ENCODE peak calls at places on chromosome 11, in four cellular contexts. One of them, this sample, is unnamed.

GRCh38 chr11:20311444-20311843 is 52.1 kb upstream of the HTATIP2 start:
- DNase-seq in tibial artery: no peak
- DNase-seq in testis: no peak
- DNase-seq in breast epithelium: no peak
- DNase-seq in this sample: no peak

GRCh38 chr11:71311928-71312510 is 59.6 kb upstream of the SHANK2 start:
- DNase-seq in tibial artery: no peak
- DNase-seq in testis: peak; percentile 4
- DNase-seq in breast epithelium: peak; percentile 11
- DNase-seq in this sample: no peak

GRCh38 chr11:119093666-119093950 is 8.0 kb downstream of the DPAGT1 start:
- DNase-seq in tibial artery: no peak
- DNase-seq in testis: no peak
- DNase-seq in breast epithelium: no peak
- DNase-seq in this sample: no peak

GRCh38 chr11:45347343-45347742 is 61.2 kb upstream of the SYT13 start:
- DNase-seq in tibial artery: no peak
- DNase-seq in testis: no peak
- DNase-seq in breast epithelium: no peak
- DNase-seq in this sample: peak; percentile 22

GRCh38 chr11:12777208-12777874 is 103.1 kb downstream of the TEAD1 start:
- DNase-seq in tibial artery: no peak
- DNase-seq in testis: no peak
- DNase-seq in breast epithelium: no peak
- DNase-seq in this sample: no peak

GRCh38 chr11:9269492-9270030 is 4.4 kb upstream of the DENND5A start:
- DNase-seq in tibial artery: no peak
- DNase-seq in testis: no peak
- DNase-seq in breast epithelium: no peak
- DNase-seq in this sample: no peak

GRCh38 chr11:13831707-13832106 is 130.8 kb upstream of the SPON1 start:
- DNase-seq in tibial artery: no peak
- DNase-seq in testis: no peak
- DNase-seq in breast epithelium: no peak
- DNase-seq in this sample: no peak

GRCh38 chr11:120431633-120432032 is 79.9 kb upstream of the GRIK4 start:
- DNase-seq in tibial artery: no peak
- DNase-seq in testis: no peak
- DNase-seq in breast epithelium: no peak
- DNase-seq in this sample: peak; percentile 1

GRCh38 chr11:102831709-102832492 is 11.5 kb downstream of the MMP3 start:
- DNase-seq in tibial artery: no peak
- DNase-seq in testis: no peak
- DNase-seq in breast epithelium: no peak
- DNase-seq in this sample: no peak

GRCh38 chr11:120954381-120954780 is 69.5 kb upstream of the TBCEL start:
- DNase-seq in tibial artery: no peak
- DNase-seq in testis: no peak
- DNase-seq in breast epithelium: no peak
- DNase-seq in this sample: no peak

GRCh38 chr11:102061276-102061675 is 14.0 kb downstream of the CFAP300 start:
- DNase-seq in tibial artery: no peak
- DNase-seq in testis: peak; percentile 30
- DNase-seq in breast epithelium: no peak
- DNase-seq in this sample: no peak

GRCh38 chr11:46026616-46027293 is 94.5 kb downstream of the PHF21A start:
- DNase-seq in tibial artery: no peak
- DNase-seq in testis: no peak
- DNase-seq in breast epithelium: no peak
- DNase-seq in this sample: no peak

GRCh38 chr11:73629907-73630306 is 16.5 kb upstream of the PLEKHB1 start:
- DNase-seq in tibial artery: no peak
- DNase-seq in testis: no peak
- DNase-seq in breast epithelium: no peak
- DNase-seq in this sample: no peak

GRCh38 chr11:3138178-3139085 is 26.7 kb downstream of the OSBPL5 start:
- DNase-seq in tibial artery: no peak
- DNase-seq in testis: no peak
- DNase-seq in breast epithelium: no peak
- DNase-seq in this sample: no peak

GRCh38 chr11:84290647-84291046 is 1004.5 kb upstream of the CCDC90B start:
- DNase-seq in tibial artery: no peak
- DNase-seq in testis: no peak
- DNase-seq in breast epithelium: no peak
- DNase-seq in this sample: no peak

GRCh38 chr11:83477772-83478171 is 191.6 kb upstream of the CCDC90B start:
- DNase-seq in tibial artery: no peak
- DNase-seq in testis: no peak
- DNase-seq in breast epithelium: no peak
- DNase-seq in this sample: no peak

GRCh38 chr11:132158696-132159095 is 788.3 kb downstream of the NTM start:
- DNase-seq in tibial artery: no peak
- DNase-seq in testis: no peak
- DNase-seq in breast epithelium: no peak
- DNase-seq in this sample: no peak

GRCh38 chr11:121249039-121249663 is 43.4 kb upstream of the SC5D start:
- DNase-seq in tibial artery: no peak
- DNase-seq in testis: no peak
- DNase-seq in breast epithelium: no peak
- DNase-seq in this sample: no peak

GRCh38 chr11:109041876-109042275 is 377.0 kb downstream of the DDX10 start:
- DNase-seq in tibial artery: no peak
- DNase-seq in testis: no peak
- DNase-seq in breast epithelium: no peak
- DNase-seq in this sample: no peak

GRCh38 chr11:19164881-19165280 is 36.9 kb downstream of the CSRP3 start:
- DNase-seq in tibial artery: no peak
- DNase-seq in testis: no peak
- DNase-seq in breast epithelium: no peak
- DNase-seq in this sample: no peak

GRCh38 chr11:5967708-5968107 is 586 bp downstream of the OR56A5 start:
- DNase-seq in tibial artery: no peak
- DNase-seq in testis: no peak
- DNase-seq in breast epithelium: no peak
- DNase-seq in this sample: no peak

GRCh38 chr11:128420943-128421342 is 166.4 kb downstream of the ETS1 start:
- DNase-seq in tibial artery: no peak
- DNase-seq in testis: no peak
- DNase-seq in breast epithelium: no peak
- DNase-seq in this sample: no peak

GRCh38 chr11:62336949-62337681 is at the start of gene ASRGL1:
- DNase-seq in tibial artery: peak; percentile 74
- DNase-seq in testis: peak; percentile 92
- DNase-seq in breast epithelium: peak; percentile 69
- DNase-seq in this sample: peak; percentile 82

GRCh38 chr11:62338218-62338617 is 970 bp downstream of the ASRGL1 start:
- DNase-seq in tibial artery: no peak
- DNase-seq in testis: no peak
- DNase-seq in breast epithelium: no peak
- DNase-seq in this sample: no peak

GRCh38 chr11:62333768-62334167 is 3.5 kb upstream of the ASRGL1 start:
- DNase-seq in tibial artery: no peak
- DNase-seq in testis: no peak
- DNase-seq in breast epithelium: no peak
- DNase-seq in this sample: no peak

GRCh38 chr11:62340269-62340901 is 3.1 kb downstream of the ASRGL1 start:
- DNase-seq in tibial artery: peak; percentile 54
- DNase-seq in testis: peak; percentile 82
- DNase-seq in breast epithelium: peak; percentile 23
- DNase-seq in this sample: peak; percentile 18

GRCh38 chr11:62337682-62338181 is 484 bp downstream of the ASRGL1 start:
- DNase-seq in tibial artery: no peak
- DNase-seq in testis: peak; percentile 43
- DNase-seq in breast epithelium: no peak
- DNase-seq in this sample: no peak
- H3K27me3 ChIP-seq in tibial artery: peaks cover 10% of the 10 kb centered on the region
- H3K27me3 ChIP-seq in testis: no peaks in the 10 kb centered on the region
- H3K27me3 ChIP-seq in breast epithelium: peaks cover 4% of the 10 kb centered on the region
- H3K27me3 ChIP-seq in this sample: peaks cover 57% of the 10 kb centered on the region

GRCh38 chr11:78046486-78046854 is 17.2 kb upstream of the THRSP start:
- DNase-seq in tibial artery: no peak
- DNase-seq in testis: no peak
- DNase-seq in breast epithelium: no peak
- DNase-seq in this sample: no peak
- H3K4me1 ChIP-seq in tibial artery: peaks cover 15% of the 10 kb centered on the region
- H3K4me1 ChIP-seq in testis: peaks cover 7% of the 10 kb centered on the region
- H3K4me1 ChIP-seq in breast epithelium: peaks cover 3% of the 10 kb centered on the region
- H3K4me1 ChIP-seq in this sample: peaks cover 10% of the 10 kb centered on the region

DNA sequence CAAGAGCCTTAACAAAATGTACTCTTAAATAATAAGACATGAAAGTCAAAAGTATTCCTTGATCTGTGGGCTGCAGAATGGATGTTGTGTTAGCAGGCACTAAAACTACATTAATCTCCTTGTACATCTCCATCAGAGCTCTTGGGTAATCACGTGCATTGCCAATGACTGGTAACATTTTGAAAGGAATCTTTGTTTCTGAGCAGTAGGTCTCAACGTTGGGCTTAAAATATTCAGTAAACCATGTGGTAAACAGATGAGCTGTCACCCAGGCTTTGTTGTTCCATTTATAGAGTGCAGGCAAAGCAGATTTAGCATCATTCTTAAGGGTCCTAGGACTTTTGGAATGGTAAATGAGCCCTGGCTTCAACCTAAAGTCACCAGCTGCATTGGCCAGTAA is 152.9 kb downstream of the PKNOX2 start:
- DNase-seq in tibial artery: no peak
- DNase-seq in testis: no peak
- DNase-seq in breast epithelium: no peak
- DNase-seq in this sample: no peak
- H3K27me3 ChIP-seq in tibial artery: no peaks in the 10 kb centered on the region
- H3K27me3 ChIP-seq in testis: no peaks in the 10 kb centered on the region
- H3K27me3 ChIP-seq in breast epithelium: no peaks in the 10 kb centered on the region
- H3K27me3 ChIP-seq in this sample: peaks cover 9% of the 10 kb centered on the region

DNA sequence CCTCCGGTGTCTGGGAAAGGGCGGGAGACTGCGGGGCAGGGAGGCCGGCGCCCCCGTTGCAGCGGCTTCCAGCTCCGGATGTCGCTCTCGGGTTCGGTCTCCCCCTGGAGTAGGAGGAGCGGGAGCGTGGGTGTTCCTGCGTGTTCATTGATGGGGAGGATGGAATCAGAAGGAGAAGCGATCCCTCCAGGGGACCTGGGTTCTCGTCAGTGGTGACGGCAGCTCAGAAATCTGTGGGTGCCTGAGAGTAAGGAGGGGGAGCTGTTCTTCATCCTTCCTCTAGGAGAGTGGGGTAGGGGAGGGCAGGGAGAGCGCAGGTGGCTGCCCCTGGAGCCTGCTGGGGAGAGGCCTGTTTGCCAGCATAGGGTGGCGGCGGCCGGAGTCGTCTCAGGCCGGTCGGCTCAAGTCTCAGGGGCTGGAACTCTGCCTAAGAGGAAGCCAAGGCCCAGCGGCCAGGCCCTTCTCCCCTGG is 1.1 kb downstream of the UBASH3B start:
- DNase-seq in tibial artery: peak; percentile 29
- DNase-seq in testis: peak; percentile 42
- DNase-seq in breast epithelium: peak; percentile 24
- DNase-seq in this sample: peak; percentile 54
- H3K4me1 ChIP-seq in tibial artery: peaks cover 10% of the 10 kb centered on the region
- H3K4me1 ChIP-seq in testis: peaks cover 14% of the 10 kb centered on the region
- H3K4me1 ChIP-seq in breast epithelium: no peaks in the 10 kb centered on the region
- H3K4me1 ChIP-seq in this sample: peaks cover 53% of the 10 kb centered on the region